ENCODE peak calls at places on chromosomes 4 and X, in seven cellular contexts. F, O, A, W, M, T and V are unnamed samples. For H3K4me1, the result is how much of the 10 kb centered on the place peaks cover.

GRCh38 chr4:151833174-151833573 is 72.4 kb upstream of the GATB start:
- DNase-seq in T (no peak), O (no peak), W (no peak), F (no peak), A (no peak), M (no peak), V (no peak)

GRCh38 chr4:182179751-182180150 is 63.5 kb upstream of the TENM3 start:
- DNase-seq in T (no peak), A (no peak), O (no peak), M (no peak), W (no peak), F (no peak), V (no peak)

GRCh38 chrX:154019633-154020499 is at the start of gene IRAK1:
- DNase-seq in O (peak), T (peak), F (peak), A (peak), M (peak), W (peak), V (no peak)

GRCh38 chr4:149291463-149291862 is 524.2 kb downstream of the IQCM start:
- DNase-seq in O (peak), F (no peak), M (no peak), W (no peak), A (no peak), T (no peak), V (no peak)

GRCh38 chr4:105709081-105709450 is 482 bp downstream of the GSTCD start:
- DNase-seq in M (no peak), O (peak), W (no peak), A (peak), F (no peak), T (no peak), V (no peak)

GRCh38 chrX:107710617-107711391 is 64.8 kb downstream of the TSC22D3 start:
- DNase-seq in F (peak), M (no peak), T (no peak), A (no peak), W (peak), O (peak), V (peak)

GRCh38 chr4:77015390-77015789 is 60.4 kb downstream of the CCNI start:
- DNase-seq in O (peak), M (no peak), T (no peak), W (no peak), A (no peak), F (no peak), V (no peak)

GRCh38 chr4:124146071-124146470 is 566.5 kb downstream of the ANKRD50 start:
- DNase-seq in F (no peak), W (no peak), M (no peak), A (no peak), O (no peak), T (no peak), V (no peak)

GRCh38 chr4:173524218-173525117 is 5.6 kb downstream of the HAND2 start:
- DNase-seq in W (no peak), O (no peak), M (no peak), F (no peak), A (peak), T (no peak), V (no peak)

GRCh38 chr4:177547985-177548384 is 105.7 kb upstream of the AGA start:
- DNase-seq in M (no peak), F (no peak), W (no peak), A (no peak), O (no peak), T (no peak), V (no peak)

GRCh38 chrX:104913348-104913747 is 307.1 kb downstream of the TEX13A start:
- DNase-seq in T (no peak), O (peak), A (peak), M (no peak), F (no peak), W (no peak), V (no peak)

GRCh38 chr4:89134775-89135319 is 23.5 kb downstream of the TIGD2 start:
- DNase-seq in O (peak), W (no peak), F (no peak), T (no peak), M (no peak), A (no peak), V (no peak)

GRCh38 chr4:30380404-30380998 is 339.7 kb upstream of the PCDH7 start:
- DNase-seq in W (no peak), F (no peak), A (peak), M (no peak), T (no peak), O (peak), V (no peak)

GRCh38 chr4:116942315-116942714 is 143.1 kb downstream of the TRAM1L1 start:
- DNase-seq in F (no peak), A (no peak), M (no peak), T (no peak), O (no peak), W (no peak), V (no peak)

GRCh38 chrX:135982860-135983259 is 2.4 kb upstream of the SLC9A6 start:
- DNase-seq in M (no peak), O (no peak), A (no peak), T (no peak), W (no peak), F (no peak), V (no peak)

GRCh38 chrX:68881911-68882310 is 53.1 kb downstream of the EFNB1 start:
- DNase-seq in T (no peak), A (no peak), M (no peak), F (no peak), W (no peak), O (no peak), V (no peak)

GRCh38 chrX:51568586-51568985 is 50.1 kb downstream of the CENPVL3 start:
- DNase-seq in T (no peak), O (peak), A (no peak), M (no peak), W (no peak), F (no peak), V (no peak)

GRCh38 chr4:141480950-141481349 is 155.4 kb upstream of the IL15 start:
- DNase-seq in A (no peak), M (no peak), T (no peak), O (no peak), F (no peak), W (no peak), V (no peak)

GRCh38 chrX:134431894-134432293 is 28.1 kb upstream of the HPRT1 start:
- DNase-seq in T (no peak), F (no peak), W (no peak), O (peak), A (no peak), M (no peak), V (no peak)

GRCh38 chrX:21355831-21356230 is 18.4 kb upstream of the CNKSR2 start:
- DNase-seq in W (no peak), A (no peak), F (no peak), M (no peak), O (no peak), T (no peak), V (no peak)

GRCh38 chr4:40427138-40427537 is 92.0 kb downstream of the CHRNA9 start:
- DNase-seq in F (no peak), W (no peak), M (no peak), A (no peak), T (no peak), O (no peak), V (no peak)

GRCh38 chrX:136214551-136214950 is 36.6 kb downstream of the MAP7D3 start:
- DNase-seq in W (no peak), T (no peak), F (no peak), A (no peak), O (peak), M (no peak), V (no peak)

GRCh38 chrX:68018248-68019203 is 414.8 kb downstream of the OPHN1 start:
- DNase-seq in T (no peak), O (peak), F (no peak), W (no peak), M (no peak), A (peak), V (no peak)

GRCh38 chrX:15235001-15235400 is 34.9 kb downstream of the ASB9 start:
- DNase-seq in F (no peak), W (no peak), A (no peak), M (no peak), T (no peak), O (no peak), V (no peak)

GRCh38 chrX:15236146-15236545 is 33.7 kb downstream of the ASB9 start:
- DNase-seq in W (no peak), F (no peak), A (no peak), T (no peak), O (no peak), M (no peak), V (no peak)

GRCh38 chrX:15233416-15234015 is 36.4 kb downstream of the ASB9 start:
- DNase-seq in F (no peak), W (no peak), A (no peak), O (no peak), M (no peak), T (no peak), V (no peak)
- H3K4me1 ChIP-seq in F (under half), W (under half), A (under half), O (under half), M (under half), T (under half), V (under half)

GRCh38 chr4:107035711-107036601 is at the start of gene DKK2:
- DNase-seq in A (peak), O (no peak), M (no peak), T (peak), F (no peak), W (peak), V (no peak)

GRCh38 chr4:107037188-107037587 is 1.1 kb upstream of the DKK2 start:
- DNase-seq in A (peak), T (peak), O (no peak), W (peak), F (no peak), M (no peak), V (no peak)

GRCh38 chr4:107034982-107035710 is 967 bp downstream of the DKK2 start:
- DNase-seq in O (peak), F (no peak), W (peak), A (peak), M (no peak), T (peak), V (no peak)

GRCh38 chr4:107036602-107037151 is 564 bp upstream of the DKK2 start:
- DNase-seq in T (no peak), A (no peak), O (no peak), W (no peak), M (no peak), F (no peak), V (peak)

GRCh38 chr4:107034091-107034698 is 1.9 kb downstream of the DKK2 start:
- DNase-seq in F (no peak), W (peak), T (peak), M (no peak), A (peak), O (peak), V (no peak)
- H3K4me3 ChIP-seq in F (no peak), W (peak), T (peak), M (no peak), A (peak), O (peak), V (peak)

DNA sequence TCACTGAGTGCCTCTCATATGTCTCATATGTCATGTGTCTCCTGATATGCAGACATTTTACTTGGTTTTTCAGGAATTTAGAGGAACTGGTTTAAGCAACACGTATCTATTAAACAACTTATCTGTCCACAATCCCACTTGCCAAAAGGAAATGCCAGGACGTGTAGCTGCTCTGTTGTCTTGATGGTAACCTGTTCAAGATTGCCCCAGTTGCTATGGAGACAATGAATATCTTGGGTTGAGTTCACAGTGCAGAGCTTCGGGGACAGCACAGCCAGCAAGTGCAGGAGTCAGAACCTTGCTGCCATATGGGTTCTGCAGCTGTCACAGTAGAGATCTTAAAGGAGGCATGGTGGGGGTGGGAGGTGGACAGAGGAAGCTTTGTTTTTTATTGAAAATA is 28.7 kb upstream of the FAM9B start:
- DNase-seq in W (no peak), T (no peak), M (no peak), F (no peak), O (no peak), A (no peak), V (no peak)
- H3K27ac ChIP-seq in W (no peak), T (no peak), M (no peak), F (no peak), O (no peak), A (no peak), V (no peak)

DNA sequence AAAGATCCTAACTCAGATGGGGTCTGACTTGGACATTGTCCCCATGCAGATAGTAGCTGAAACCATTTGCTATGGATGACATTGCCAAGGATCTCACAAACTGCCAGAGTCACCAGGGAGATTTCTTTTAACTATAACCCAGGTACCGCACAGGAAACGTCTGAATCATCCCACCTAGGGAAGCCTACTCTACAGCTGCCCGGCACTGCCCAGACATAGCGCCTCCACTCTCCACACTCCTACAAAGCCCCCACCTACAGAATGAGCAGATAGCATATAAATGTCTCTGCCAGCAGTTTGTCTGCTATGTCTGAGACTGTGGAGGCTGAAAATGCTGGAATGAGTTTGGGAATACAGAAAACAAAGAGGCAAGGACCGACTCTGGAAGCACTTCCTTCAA is 32.3 kb downstream of the TRIM61 start:
- DNase-seq in A (peak), T (no peak), W (no peak), F (no peak), M (no peak), O (no peak), V (no peak)
- H3K4me1 ChIP-seq in A (under half), T (under half), W (under half), F (under half), M (under half), O (under half), V (under half)

DNA sequence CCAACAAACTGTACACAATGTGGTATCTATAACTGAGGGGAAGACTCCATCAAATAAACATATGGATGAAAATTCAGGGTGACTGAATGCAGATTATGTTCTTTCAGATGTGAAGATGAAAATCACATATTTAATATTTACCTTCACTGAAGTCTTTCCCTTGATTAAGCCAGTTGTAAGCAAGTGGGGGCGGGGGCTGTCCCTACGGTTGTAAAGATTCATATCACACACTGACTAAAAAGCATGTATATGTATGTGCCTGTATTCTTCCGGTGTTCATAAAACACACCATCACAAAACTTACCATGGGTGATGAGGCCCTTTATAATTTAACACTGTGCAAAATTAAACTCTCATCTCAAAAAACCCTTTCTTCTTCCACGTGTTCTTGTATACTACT is 1.3 kb downstream of the TAB3 start:
- DNase-seq in W (no peak), T (no peak), F (no peak), A (no peak), O (no peak), M (no peak), V (no peak)
- H3K4me3 ChIP-seq in W (peak), T (peak), F (peak), A (peak), O (peak), M (no peak), V (no peak)

DNA sequence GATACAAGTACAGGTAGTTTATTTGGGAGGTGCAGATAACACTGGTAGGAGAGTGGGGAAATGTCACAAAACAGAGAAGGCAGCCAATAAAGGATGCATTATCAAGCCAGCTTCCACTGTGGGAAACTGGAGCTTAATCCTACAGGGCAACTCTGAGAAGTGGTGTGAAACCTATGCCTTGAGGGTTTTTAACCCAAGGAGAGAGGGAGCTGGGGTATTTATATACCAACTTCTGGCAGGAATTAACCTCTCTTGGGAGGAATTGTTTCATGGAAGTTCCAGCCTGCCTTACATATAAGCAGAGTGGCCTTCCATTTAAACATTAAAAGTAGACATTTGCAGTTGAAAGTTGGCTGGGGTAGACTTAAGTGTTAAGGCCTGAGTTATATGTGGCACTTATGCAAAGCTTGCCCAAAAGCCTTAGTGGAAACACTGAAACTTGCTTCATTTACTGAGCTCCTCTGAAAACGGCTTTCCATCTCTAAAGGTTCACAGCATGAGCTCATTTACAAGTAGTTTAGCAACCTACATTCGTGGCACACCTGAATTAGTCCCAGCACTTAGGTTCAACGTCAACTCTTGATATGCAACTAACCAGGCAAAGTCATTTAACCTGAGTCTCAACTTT is 19.2 kb downstream of the MAGEB17 start:
- DNase-seq in A (no peak), O (no peak), F (no peak), M (no peak), T (no peak), W (no peak), V (no peak)
- H3K27ac ChIP-seq in A (no peak), O (no peak), F (no peak), M (no peak), T (no peak), W (no peak), V (no peak)

GRCh38 chr4:94500696-94501095 is 49.0 kb downstream of the PDLIM5 start:
- DNase-seq in M (no peak), F (no peak), W (no peak), T (no peak), A (no peak), O (no peak), V (no peak)

GRCh38 chr4:94498502-94498901 is 46.8 kb downstream of the PDLIM5 start:
- DNase-seq in M (no peak), T (no peak), W (no peak), O (no peak), A (no peak), F (no peak), V (no peak)

DNA sequence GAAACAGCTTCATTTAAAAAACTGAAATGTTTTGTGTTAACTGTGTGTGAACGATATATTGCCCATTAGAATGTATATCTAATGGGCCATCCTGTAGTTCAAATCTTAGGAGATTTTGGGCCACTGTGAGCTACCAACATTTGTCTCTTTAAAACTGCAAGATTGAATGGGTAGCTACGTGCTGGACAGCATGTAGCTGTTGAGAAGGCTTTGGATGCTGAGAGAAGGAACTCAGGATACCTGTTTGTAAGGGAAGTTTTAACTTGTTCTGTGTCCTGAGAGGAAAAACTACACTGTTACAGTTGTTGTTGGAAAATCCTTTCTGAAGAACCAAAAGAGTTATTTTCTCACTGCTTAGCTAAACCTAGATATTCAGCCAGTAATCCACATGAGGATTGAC is 45.9 kb downstream of the PDLIM5 start:
- DNase-seq in M (no peak), O (no peak), T (no peak), A (no peak), F (no peak), W (no peak), V (no peak)
- H3K4me1 ChIP-seq in M (under half), O (under half), T (under half), A (under half), F (under half), W (under half), V (under half)

GRCh38 chrX:45198301-45198700 is 2.4 kb downstream of the DIPK2B start:
- DNase-seq in T (no peak), F (no peak), O (no peak), W (no peak), M (no peak), A (no peak), V (no peak)

GRCh38 chrX:45196701-45197100 is 4.0 kb downstream of the DIPK2B start:
- DNase-seq in W (no peak), T (no peak), O (peak), A (no peak), M (no peak), F (no peak), V (no peak)

GRCh38 chrX:45202171-45202570 is 1.5 kb upstream of the DIPK2B start:
- DNase-seq in W (no peak), F (no peak), M (no peak), O (no peak), A (no peak), T (no peak), V (no peak)

GRCh38 chrX:45200741-45201234 is at the start of gene DIPK2B:
- DNase-seq in O (no peak), A (no peak), M (no peak), T (no peak), F (no peak), W (no peak), V (no peak)

DNA sequence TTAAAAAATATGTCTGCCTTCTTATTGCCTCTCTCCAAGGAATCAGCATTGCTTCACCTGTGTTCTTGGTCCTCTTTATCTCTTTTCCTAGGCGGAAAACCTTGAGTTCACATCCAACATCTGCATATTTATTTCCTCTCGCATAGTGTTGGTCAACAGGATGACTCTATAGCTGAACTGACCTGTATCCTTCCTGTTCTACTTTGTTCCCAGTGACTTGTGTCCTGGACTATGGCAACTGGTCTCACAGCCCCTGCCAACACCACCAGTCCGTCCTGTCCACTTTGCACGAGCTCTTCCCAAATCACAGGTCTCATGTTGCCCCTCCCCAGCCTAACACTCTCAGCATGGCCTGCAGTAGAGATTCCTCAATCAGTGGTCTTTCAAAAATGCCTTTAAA is 2.0 kb downstream of the DIPK2B start:
- DNase-seq in O (no peak), T (no peak), M (no peak), F (no peak), W (no peak), A (no peak), V (no peak)
- H3K4me3 ChIP-seq in O (no peak), T (peak), M (no peak), F (no peak), W (no peak), A (no peak), V (no peak)

GRCh38 chrX:118455013-118455412 is 40.6 kb upstream of the DOCK11 start:
- DNase-seq in M (no peak), A (no peak), O (no peak), F (no peak), T (no peak), W (no peak), V (no peak)

GRCh38 chrX:118459494-118459893 is 36.1 kb upstream of the DOCK11 start:
- DNase-seq in A (peak), M (no peak), W (no peak), T (no peak), F (peak), O (peak), V (no peak)
- H3K27ac ChIP-seq in A (no peak), M (no peak), W (no peak), T (no peak), F (no peak), O (no peak), V (no peak)